ENCODE peak calls at places on chromosomes 1 and 21, in four cellular contexts. M is lower lobe of right lung, N is upper lobe of right lung, B is astrocyte of the spinal cord. L is an unnamed sample.

GRCh38 chr1:37156646-37157045 is 122.3 kb upstream of the GRIK3 start:
- DNase-seq in B (no peak), M (no peak), N (no peak), L (no peak)

GRCh38 chr1:27545876-27546275 is 55.9 kb upstream of the WASF2 start:
- DNase-seq in M (no peak), N (no peak), B (no peak), L (no peak)

GRCh38 chr1:200380589-200381021 is 29.2 kb downstream of the ZNF281 start:
- DNase-seq in M (no peak), B (no peak), N (no peak), L (no peak)

GRCh38 chr1:101748077-101748476 is 248.6 kb downstream of the OLFM3 start:
- DNase-seq in N (no peak), B (no peak), M (no peak), L (no peak)

GRCh38 chr1:187051618-187052232 is 223.0 kb downstream of the PLA2G4A start:
- DNase-seq in M (no peak), N (no peak), B (peak; percentile 50), L (no peak)

GRCh38 chr1:240415532-240415931 is 196.4 kb downstream of the GREM2 start:
- DNase-seq in N (no peak), B (no peak), M (no peak), L (no peak)

GRCh38 chr1:55876276-55877060 is 661.3 kb upstream of the USP24 start:
- DNase-seq in B (no peak), M (no peak), N (no peak), L (no peak)

GRCh38 chr21:19781881-19782652 is 1216.1 kb upstream of the NCAM2 start:
- DNase-seq in B (no peak), M (no peak), N (no peak), L (no peak)

GRCh38 chr1:5992814-5993552 is 758 bp upstream of the NPHP4 start:
- DNase-seq in B (no peak), N (no peak), M (peak; percentile 47), L (no peak)

GRCh38 chr1:200279810-200280411 is 129.9 kb downstream of the ZNF281 start:
- DNase-seq in B (peak; percentile 67), N (no peak), M (no peak), L (no peak)

GRCh38 chr21:43361127-43361492 is 65.8 kb downstream of the SIK1 start:
- DNase-seq in B (no peak), M (no peak), N (no peak), L (no peak)

DNA sequence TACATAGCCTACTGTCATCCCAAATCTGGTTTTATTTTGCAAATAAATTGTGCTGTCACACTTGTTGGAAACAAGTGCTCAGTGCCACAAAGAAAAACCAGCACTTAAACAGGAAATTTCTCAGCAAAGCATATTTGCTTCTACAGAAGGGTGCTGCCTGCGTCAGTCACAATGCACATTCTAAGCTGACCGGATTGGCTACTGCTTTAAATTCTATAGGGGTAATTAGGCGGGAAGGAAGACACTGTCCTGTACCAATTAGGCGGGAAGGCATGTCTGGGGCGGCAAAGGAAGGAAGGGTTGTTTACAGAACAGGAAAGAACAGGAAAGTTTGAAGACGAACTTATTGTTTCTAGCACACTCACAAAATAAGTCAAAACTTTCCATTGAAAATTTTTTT is 2.8 kb downstream of the IFI16 start:
- DNase-seq in N (no peak), B (peak; percentile 14), M (no peak), L (no peak)
- H3K4me3 ChIP-seq in N (peak overlapping the region; percentile 72), B (peak overlapping the region; percentile 26), M (peak overlapping the region; percentile 69), L (peak overlapping the region; percentile 29)

GRCh38 chr1:210235363-210236053 is 2.9 kb downstream of the SERTAD4 start:
- DNase-seq in M (no peak), N (no peak), B (no peak), L (no peak)

GRCh38 chr1:210233495-210234253 is 1.1 kb downstream of the SERTAD4 start:
- DNase-seq in M (peak; percentile 76), N (peak; percentile 83), B (peak; percentile 83), L (no peak)

GRCh38 chr1:210232524-210233215 is at the start of gene SERTAD4:
- DNase-seq in N (peak; percentile 68), M (peak; percentile 55), B (peak; percentile 51), L (no peak)

GRCh38 chr1:210233216-210233494 is 559 bp downstream of the SERTAD4 start:
- DNase-seq in N (no peak), B (no peak), M (no peak), L (no peak)

GRCh38 chr1:210234254-210234747 is 1.7 kb downstream of the SERTAD4 start:
- DNase-seq in M (no peak), B (no peak), N (no peak), L (no peak)
- H3K4me3 ChIP-seq in M (peak overlapping the region; percentile 64), B (peak overlapping the region; percentile 80), N (peak overlapping the region; percentile 63), L (peak overlapping the region; percentile 47)

DNA sequence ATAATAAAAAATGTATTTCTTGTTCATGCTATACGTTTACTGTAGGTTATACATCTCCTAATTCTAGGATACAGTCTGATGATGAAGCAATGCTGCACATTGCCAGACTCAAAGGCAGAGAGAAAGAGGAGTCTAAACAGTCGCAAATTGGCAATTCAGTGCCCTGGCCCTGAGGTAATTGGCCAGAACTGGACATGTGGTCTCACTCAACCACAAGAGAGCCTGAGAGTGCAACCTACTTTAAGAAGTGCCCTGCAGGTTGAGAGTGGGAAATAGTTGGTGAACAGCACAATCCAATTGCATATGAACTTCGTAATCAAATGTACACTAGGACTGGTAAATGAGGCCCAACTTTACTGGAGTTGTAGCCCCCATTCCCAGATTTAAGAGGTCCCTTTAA is 5.0 kb upstream of the SLC35A3 start:
- DNase-seq in N (no peak), B (no peak), M (no peak), L (no peak)
- H3K4me3 ChIP-seq in N (no peak overlapping the region), B (no peak overlapping the region), M (no peak overlapping the region), L (no peak overlapping the region)

GRCh38 chr1:21575351-21575942 is 66.2 kb downstream of the ALPL start:
- DNase-seq in B (no peak), N (no peak), M (no peak), L (no peak)

GRCh38 chr1:21573475-21573874 is 64.3 kb downstream of the ALPL start:
- DNase-seq in N (no peak), B (no peak), M (no peak), L (no peak)

GRCh38 chr1:21574464-21575151 is 65.4 kb downstream of the ALPL start:
- DNase-seq in B (peak; percentile 85), M (peak; percentile 64), N (no peak), L (peak; percentile 46)

GRCh38 chr1:21572735-21573277 is 63.6 kb downstream of the ALPL start:
- DNase-seq in M (no peak), B (no peak), N (no peak), L (no peak)

DNA sequence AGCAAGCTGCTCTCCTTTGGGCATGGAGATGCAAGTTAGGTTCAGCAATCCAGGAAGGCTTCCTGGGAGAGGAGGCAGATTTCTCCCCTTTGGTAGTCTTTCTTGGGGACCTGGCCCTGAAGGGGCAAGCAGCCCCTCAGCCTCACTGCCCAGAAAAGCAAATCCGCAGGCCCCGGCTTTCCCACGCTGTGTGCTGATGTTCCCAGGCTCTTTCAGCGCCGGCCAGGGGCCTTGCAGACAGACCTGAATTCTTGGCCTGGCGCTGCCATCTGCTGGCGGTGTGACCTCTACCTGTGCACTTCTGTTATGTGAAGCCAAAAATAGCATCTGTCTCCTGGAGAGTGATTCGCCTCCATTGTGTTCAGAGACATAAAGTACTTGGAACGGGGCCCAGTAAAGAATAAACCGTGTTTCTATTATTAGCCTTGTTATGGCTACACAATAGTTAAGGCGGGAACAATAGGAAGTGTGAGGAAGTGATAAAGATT is 64.8 kb downstream of the ALPL start:
- DNase-seq in M (peak; percentile 79), N (peak; percentile 79), B (peak; percentile 91), L (peak; percentile 71)
- H3K4me3 ChIP-seq in M (no peak overlapping the region), N (no peak overlapping the region), B (no peak overlapping the region), L (no peak overlapping the region)

GRCh38 chr1:150160964-150161626 is 11.4 kb downstream of the PLEKHO1 start:
- DNase-seq in M (no peak), B (no peak), N (no peak), L (no peak)
- H3K4me3 ChIP-seq in M (no peak overlapping the region), B (no peak overlapping the region), N (no peak overlapping the region), L (no peak overlapping the region)

GRCh38 chr1:90731382-90732050 is 14.4 kb upstream of the BARHL2 start:
- DNase-seq in N (no peak), M (no peak), B (no peak), L (no peak)

GRCh38 chr1:90729484-90730246 is 12.6 kb upstream of the BARHL2 start:
- DNase-seq in N (no peak), M (no peak), B (no peak), L (no peak)

GRCh38 chr1:90732136-90732535 is 15.0 kb upstream of the BARHL2 start:
- DNase-seq in M (no peak), B (no peak), N (no peak), L (no peak)

GRCh38 chr1:90728656-90729257 is 11.7 kb upstream of the BARHL2 start:
- DNase-seq in M (no peak), B (no peak), N (no peak), L (no peak)

DNA sequence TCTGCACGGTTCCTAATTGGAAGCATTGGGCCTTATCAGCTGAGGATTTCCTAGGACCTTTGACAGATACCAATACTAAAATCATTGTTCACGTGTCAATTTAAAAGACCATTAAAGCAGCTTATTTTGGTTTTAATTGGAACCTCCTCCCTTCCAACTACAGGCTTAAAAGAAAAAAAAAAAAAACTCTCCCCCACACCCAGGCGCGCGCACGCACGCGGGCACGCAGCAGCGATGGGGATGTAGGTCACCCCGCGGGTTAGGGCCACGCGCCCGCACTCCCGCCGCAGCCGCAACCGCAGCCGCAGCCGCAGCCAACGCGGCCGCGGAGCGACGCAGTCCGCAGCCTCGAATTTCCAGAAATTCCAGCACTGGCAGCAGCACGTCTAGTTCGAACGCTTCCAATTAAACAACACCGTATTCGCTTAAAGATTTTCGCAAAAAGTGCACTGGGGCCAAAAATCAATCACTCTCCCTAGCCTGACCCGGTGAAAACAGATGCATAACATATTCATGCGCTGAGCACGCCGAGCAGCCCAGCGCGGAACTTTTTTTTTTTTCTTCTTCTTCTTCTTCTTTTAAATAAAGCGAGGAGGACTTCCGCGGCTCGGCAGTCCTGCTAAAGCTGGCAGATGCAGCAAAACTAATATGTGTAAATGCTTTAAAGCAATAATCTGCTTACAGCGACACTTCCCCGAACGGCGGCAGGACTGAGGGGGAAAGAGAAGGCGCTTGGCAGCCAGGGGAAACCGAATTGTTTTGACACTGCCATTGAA is 13.3 kb upstream of the BARHL2 start:
- DNase-seq in B (peak; percentile 20), N (no peak), M (no peak), L (no peak)
- H3K4me3 ChIP-seq in B (no peak overlapping the region), N (no peak overlapping the region), M (peak overlapping the region; percentile 22), L (peak overlapping the region; percentile 35)

L was measured in skeletal muscle cell.